ENCODE peak calls at places on chromosomes 1 and 21, in six cellular contexts. S, A, N, Y, K and U are unnamed samples.

GRCh38 chr1:28887835-28888682 is 26.3 kb upstream of the EPB41 start:
- DNase-seq in S (no peak), A (no peak), N (peak; percentile 19), Y (peak; percentile 61), K (no peak), U (no peak)

GRCh38 chr21:36323032-36323431 is 3.0 kb downstream of the MORC3 start:
- DNase-seq in S (peak; percentile 62), A (no peak), N (no peak), Y (no peak), K (no peak), U (no peak)

GRCh38 chr1:17653728-17654351 is 101.3 kb upstream of the ACTL8 start:
- DNase-seq in S (peak; percentile 44), A (peak; percentile 33), N (peak; percentile 50), Y (no peak), K (peak; percentile 19), U (peak; percentile 28)

GRCh38 chr1:36122463-36123025 is 2.5 kb downstream of the COL8A2 start:
- DNase-seq in S (no peak), A (no peak), N (no peak), Y (no peak), K (no peak), U (no peak)

GRCh38 chr1:58592521-58593134 is 15.6 kb upstream of the TACSTD2 start:
- DNase-seq in S (peak; percentile 83), A (peak; percentile 65), N (peak; percentile 89), Y (no peak), K (no peak), U (peak; percentile 81)

GRCh38 chr1:29752141-29752540 is 515.8 kb downstream of the PTPRU start:
- DNase-seq in S (no peak), A (no peak), N (no peak), Y (no peak), K (no peak), U (no peak)

GRCh38 chr1:241235236-241235897 is 121.6 kb downstream of the RGS7 start:
- DNase-seq in S (peak; percentile 26), A (no peak), N (peak; percentile 7), Y (no peak), K (no peak), U (no peak)

GRCh38 chr1:3659093-3659492 is 6.8 kb downstream of the TP73 start:
- DNase-seq in S (no peak), A (no peak), N (no peak), Y (peak; percentile 11), K (no peak), U (no peak)

GRCh38 chr1:3456964-3457909 is 2.8 kb downstream of the ARHGEF16 start:
- DNase-seq in S (no peak), A (no peak), N (no peak), Y (peak; percentile 38), K (no peak), U (no peak)

GRCh38 chr1:115281143-115281542 is 56.9 kb downstream of the NGF start:
- DNase-seq in S (no peak), A (no peak), N (no peak), Y (no peak), K (no peak), U (no peak)

GRCh38 chr1:92797961-92798360 is 13.1 kb upstream of the EVI5 start:
- DNase-seq in S (peak; percentile 20), A (peak; percentile 64), N (no peak), Y (no peak), K (no peak), U (no peak)

GRCh38 chr1:226002667-226003501 is 3.7 kb upstream of the SDE2 start:
- DNase-seq in S (peak; percentile 49), A (peak; percentile 27), N (no peak), Y (peak; percentile 59), K (peak; percentile 35), U (no peak)

GRCh38 chr1:89907669-89908293 is 86.9 kb downstream of the LRRC8D start:
- DNase-seq in S (peak; percentile 82), A (peak; percentile 77), N (peak; percentile 60), Y (no peak), K (no peak), U (no peak)

GRCh38 chr1:76835203-76835602 is 32.1 kb upstream of the ST6GALNAC5 start:
- DNase-seq in S (no peak), A (peak; percentile 3), N (no peak), Y (no peak), K (no peak), U (peak; percentile 86)

GRCh38 chr1:156160744-156161181 is 7.4 kb downstream of the SEMA4A start:
- DNase-seq in S (peak; percentile 58), A (peak; percentile 65), N (peak; percentile 65), Y (peak; percentile 77), K (peak; percentile 87), U (no peak)

GRCh38 chr1:157377216-157377821 is 175.0 kb downstream of the FCRL5 start:
- DNase-seq in S (peak; percentile 33), A (peak; percentile 52), N (peak; percentile 17), Y (peak; percentile 67), K (no peak), U (no peak)

GRCh38 chr1:196445775-196446174 is 162.5 kb downstream of the KCNT2 start:
- DNase-seq in S (no peak), A (no peak), N (no peak), Y (no peak), K (no peak), U (no peak)

GRCh38 chr21:40335689-40336088 is 468.5 kb downstream of the PCP4 start:
- DNase-seq in S (no peak), A (no peak), N (no peak), Y (no peak), K (no peak), U (no peak)

GRCh38 chr1:94228640-94229375 is 8.6 kb downstream of the ARHGAP29 start:
- DNase-seq in S (peak; percentile 33), A (no peak), N (no peak), Y (no peak), K (no peak), U (no peak)